ENCODE peak calls at places on chromosomes 16 and 17, in seven cellular contexts. B is thoracic aorta; D is effector memory CD4-positive, alpha-beta T cell; X is MM.1S; W is body of pancreas; U is esophagus squamous epithelium; N is PC-9. Z is an unnamed sample.

GRCh38 chr16:17056666-17057065 is 414.1 kb downstream of the XYLT1 start:
- DNase-seq in U (no peak), B (no peak), D (no peak), W (no peak), X (no peak), N (no peak), Z (no peak)

GRCh38 chr16:67277294-67277998 is 1.9 kb upstream of the PLEKHG4 start:
- DNase-seq in N (peak; percentile 91), U (no peak), D (no peak), W (peak; percentile 60), B (peak; percentile 63), X (no peak), Z (no peak)

GRCh38 chr16:9836118-9836736 is 346.0 kb downstream of the GRIN2A start:
- DNase-seq in X (peak; percentile 45), D (no peak), B (no peak), N (no peak), W (peak; percentile 6), U (no peak), Z (no peak)

GRCh38 chr17:62804822-62805221 is 3.3 kb downstream of the MARCHF10 start:
- DNase-seq in U (no peak), D (no peak), W (no peak), X (no peak), N (peak; percentile 78), B (no peak), Z (no peak)

GRCh38 chr16:66483689-66484452 is 56.8 kb downstream of the BEAN1 start:
- DNase-seq in U (no peak), N (peak; percentile 82), X (peak; percentile 74), B (no peak), D (peak; percentile 62), W (peak; percentile 74), Z (peak; percentile 50)

GRCh38 chr17:33234930-33235685 is 58.0 kb downstream of the ASIC2 start:
- DNase-seq in X (no peak), U (no peak), W (peak; percentile 65), N (peak; percentile 65), D (no peak), B (peak; percentile 67), Z (no peak)

GRCh38 chr17:27529230-27529796 is 73.1 kb downstream of the KSR1 start:
- DNase-seq in W (peak; percentile 80), X (no peak), U (no peak), B (no peak), D (no peak), N (peak; percentile 48), Z (no peak)

GRCh38 chr16:24906199-24906808 is 60.5 kb downstream of the SLC5A11 start:
- DNase-seq in X (peak; percentile 6), B (no peak), U (no peak), N (peak; percentile 6), D (no peak), W (no peak), Z (no peak)

GRCh38 chr17:31391496-31391949 is at the start of gene RAB11FIP4:
- DNase-seq in N (no peak), B (no peak), D (no peak), W (no peak), X (no peak), U (no peak), Z (no peak)

GRCh38 chr17:78387982-78388941 is 9.8 kb downstream of the PGS1 start:
- DNase-seq in X (no peak), U (no peak), D (no peak), B (no peak), N (no peak), W (peak; percentile 69), Z (no peak)
- H3K4me3 ChIP-seq in X (no peak overlapping the region), U (no peak overlapping the region), D (no peak overlapping the region), B (no peak overlapping the region), N (no peak overlapping the region), W (no peak overlapping the region), Z (no peak overlapping the region)

DNA sequence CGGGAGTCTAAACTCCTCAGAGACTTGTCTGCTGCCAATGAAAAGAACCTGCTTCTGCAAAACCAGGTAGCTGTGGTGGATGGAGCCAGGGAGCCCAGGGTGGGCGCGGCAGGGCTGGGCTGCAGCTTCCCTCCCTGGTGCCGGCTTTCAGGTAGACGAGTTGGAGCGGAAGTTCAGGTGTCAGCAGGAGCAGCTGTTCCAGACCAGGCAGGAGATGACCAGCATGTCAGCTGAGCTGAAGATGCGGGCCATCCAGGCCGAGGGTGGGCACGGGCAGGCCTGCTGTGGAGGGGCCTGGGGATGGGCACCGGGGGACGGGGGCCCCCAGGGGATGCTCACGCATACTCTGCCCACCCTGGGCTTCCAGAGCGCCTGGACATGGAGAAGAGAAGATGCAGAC is 3.2 kb upstream of the RAC3 start:
- DNase-seq in N (no peak), B (no peak), W (no peak), U (no peak), X (no peak), D (no peak), Z (no peak)
- H3K27ac ChIP-seq in N (no peak overlapping the region), B (no peak overlapping the region), W (no peak overlapping the region), U (no peak overlapping the region), X (no peak overlapping the region), D (no peak overlapping the region), Z (no peak overlapping the region)

GRCh38 chr17:68207651-68208253 is 40.1 kb upstream of the AMZ2 start:
- DNase-seq in N (no peak), U (no peak), X (no peak), D (no peak), W (no peak), B (no peak), Z (no peak)
- H3K4me3 ChIP-seq in N (no peak overlapping the region), U (no peak overlapping the region), X (peak overlapping the region; percentile 83), D (no peak overlapping the region), W (no peak overlapping the region), B (no peak overlapping the region), Z (no peak overlapping the region)

DNA sequence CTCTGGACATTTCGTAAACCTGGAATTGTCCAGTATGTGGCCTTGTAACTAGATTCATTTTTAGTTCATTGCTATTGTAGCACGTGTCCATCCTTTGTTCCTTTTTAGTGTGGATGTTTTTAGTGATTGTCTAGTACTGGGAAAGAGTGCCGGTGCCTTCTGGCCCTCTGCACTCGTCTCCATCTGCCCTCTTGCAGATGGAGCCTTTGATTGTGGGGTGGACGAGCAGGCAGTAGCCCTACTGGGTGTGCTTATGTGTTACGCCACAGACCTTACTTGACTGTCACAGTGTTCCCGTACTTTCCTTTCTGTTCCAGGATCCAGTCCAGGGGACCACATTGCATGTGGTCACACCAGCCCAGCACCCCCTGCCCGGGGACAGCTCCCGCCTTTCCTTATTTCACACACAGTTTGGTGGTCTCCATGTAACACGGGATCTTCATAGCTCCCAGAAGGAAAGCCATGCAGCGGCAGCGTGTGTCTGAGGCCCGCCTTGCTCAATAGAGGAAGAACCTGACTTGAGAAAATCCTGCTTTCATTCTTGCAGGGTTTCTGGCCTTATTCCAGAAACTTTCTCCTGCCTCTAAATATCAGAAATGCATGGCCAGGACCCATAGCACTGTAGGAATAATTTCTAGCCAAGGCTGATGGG is 8.9 kb downstream of the KIAA0513 start:
- DNase-seq in D (no peak), B (no peak), X (no peak), N (no peak), W (no peak), U (no peak), Z (no peak)
- H3K27ac ChIP-seq in D (no peak overlapping the region), B (no peak overlapping the region), X (no peak overlapping the region), N (peak overlapping the region; percentile 77), W (no peak overlapping the region), U (peak overlapping the region; percentile 54), Z (no peak overlapping the region)

GRCh38 chr16:3180445-3180878 is 7.5 kb upstream of the OR1F1 start:
- DNase-seq in B (no peak), X (no peak), D (no peak), U (no peak), W (no peak), N (no peak), Z (no peak)
- H3K4me3 ChIP-seq in B (no peak overlapping the region), X (no peak overlapping the region), D (no peak overlapping the region), U (no peak overlapping the region), W (no peak overlapping the region), N (no peak overlapping the region), Z (no peak overlapping the region)

GRCh38 chr17:39365872-39366271 is 35.6 kb downstream of the FBXL20 start:
- DNase-seq in U (no peak), D (no peak), B (no peak), N (no peak), W (no peak), X (no peak), Z (no peak)
- H3K27ac ChIP-seq in U (no peak overlapping the region), D (no peak overlapping the region), B (peak overlapping the region; percentile 74), N (no peak overlapping the region), W (no peak overlapping the region), X (no peak overlapping the region), Z (no peak overlapping the region)

GRCh38 chr17:42039794-42040763 is 10.3 kb downstream of the C17orf113 start:
- DNase-seq in W (no peak), D (no peak), U (no peak), B (no peak), X (no peak), N (no peak), Z (no peak)
- H3K4me3 ChIP-seq in W (no peak overlapping the region), D (no peak overlapping the region), U (no peak overlapping the region), B (peak overlapping the region; percentile 52), X (no peak overlapping the region), N (no peak overlapping the region), Z (no peak overlapping the region)

GRCh38 chr16:85535352-85536072 is 77.6 kb upstream of the GSE1 start:
- DNase-seq in U (no peak), D (no peak), N (no peak), B (no peak), X (no peak), W (peak; percentile 73), Z (no peak)
- H3K27ac ChIP-seq in U (no peak overlapping the region), D (no peak overlapping the region), N (no peak overlapping the region), B (no peak overlapping the region), X (no peak overlapping the region), W (peak overlapping the region; percentile 33), Z (no peak overlapping the region)

GRCh38 chr16:79163666-79164377 is 436.7 kb downstream of the MAF start:
- DNase-seq in U (no peak), B (no peak), D (no peak), X (no peak), N (no peak), W (no peak), Z (no peak)

GRCh38 chr16:79167893-79168292 is 432.6 kb downstream of the MAF start:
- DNase-seq in B (no peak), U (no peak), D (no peak), W (no peak), X (no peak), N (no peak), Z (no peak)

GRCh38 chr16:79165541-79165940 is 435.0 kb downstream of the MAF start:
- DNase-seq in N (no peak), U (no peak), X (no peak), D (no peak), B (no peak), W (no peak), Z (no peak)

GRCh38 chr16:79168321-79168720 is 432.2 kb downstream of the MAF start:
- DNase-seq in D (no peak), N (no peak), X (no peak), W (no peak), B (no peak), U (no peak), Z (no peak)

DNA sequence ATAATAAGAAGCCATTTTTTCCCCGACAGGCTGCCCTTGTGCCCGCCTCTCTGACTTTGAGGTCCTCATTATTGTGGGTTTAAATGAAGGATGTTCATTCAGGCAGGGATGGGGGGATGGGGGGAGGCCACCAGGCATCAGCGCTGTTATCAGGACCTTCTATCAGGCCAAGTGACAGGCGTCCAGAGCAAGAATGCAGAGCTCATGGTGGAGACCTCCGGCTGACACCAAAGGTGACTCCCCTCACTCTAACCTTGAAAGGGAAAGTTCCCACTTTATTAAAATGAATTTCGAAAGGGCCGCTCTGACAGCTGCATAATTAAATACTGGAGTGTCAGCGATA is 436.2 kb downstream of the MAF start:
- DNase-seq in X (no peak), N (no peak), D (no peak), W (no peak), U (no peak), B (no peak), Z (no peak)
- H3K4me3 ChIP-seq in X (no peak overlapping the region), N (no peak overlapping the region), D (no peak overlapping the region), W (no peak overlapping the region), U (no peak overlapping the region), B (peak overlapping the region; percentile 17), Z (no peak overlapping the region)

Z was measured in CD8-positive, alpha-beta T cell.